ENCODE peak calls at places on chromosomes 4 and X, in eight cellular contexts. V is T-helper 1 cell; T is activated T-helper 1 cell treated with anti-CD3 and anti-CD28 coated beads, Interleukin-2, amount 50 U/mL, for 16 hours; I is HTR-8/SVneo; S is stimulated activated CD4-positive, alpha-beta T cell treated with anti-CD3 and anti-CD28 coated beads, Interleukin-4, amount 100 ng/mL, for 4 hours; A is Kasumi-1; X is AG04449; M is ascending aorta. O is an unnamed sample.

GRCh38 chr4:30386266-30386895 is 333.8 kb upstream of the PCDH7 start:
- DNase-seq in V (no peak), T (no peak), I (no peak), S (no peak), A (no peak), X (no peak), M (no peak), O (no peak)

GRCh38 chr4:16224264-16224663 is 2.0 kb downstream of the TAPT1 start:
- DNase-seq in V (no peak), T (no peak), I (no peak), S (no peak), A (peak; percentile 31), X (no peak), M (no peak), O (no peak)

GRCh38 chr4:161655148-161655547 is 508.7 kb downstream of the FSTL5 start:
- DNase-seq in V (no peak), T (no peak), I (no peak), S (no peak), A (no peak), X (no peak), M (no peak), O (no peak)

GRCh38 chr4:90007494-90008167 is 113.0 kb downstream of the MMRN1 start:
- DNase-seq in V (no peak), T (no peak), I (no peak), S (no peak), A (no peak), X (no peak), M (no peak), O (no peak)

GRCh38 chr4:84966382-84967291 is at the start of gene WDFY3:
- DNase-seq in V (no peak), T (no peak), I (peak; percentile 72), S (no peak), A (peak; percentile 99), X (no peak), M (peak; percentile 53), O (no peak)

GRCh38 chr4:8909548-8909947 is 37.9 kb upstream of the HMX1 start:
- DNase-seq in V (no peak), T (no peak), I (no peak), S (no peak), A (no peak), X (no peak), M (no peak), O (no peak)

GRCh38 chr4:139866270-139866962 is 200.8 kb downstream of the MGST2 start:
- DNase-seq in V (no peak), T (no peak), I (no peak), S (no peak), A (no peak), X (no peak), M (no peak), O (no peak)

GRCh38 chr4:76605099-76605563 is 170.1 kb downstream of the SHROOM3 start:
- DNase-seq in V (no peak), T (no peak), I (no peak), S (no peak), A (no peak), X (no peak), M (no peak), O (no peak)

GRCh38 chr4:148391056-148391455 is 51.2 kb downstream of the NR3C2 start:
- DNase-seq in V (no peak), T (no peak), I (no peak), S (no peak), A (no peak), X (no peak), M (no peak), O (no peak)

GRCh38 chrX:24231169-24231568 is 81.6 kb downstream of the ZFX start:
- DNase-seq in V (no peak), T (no peak), I (peak; percentile 90), S (no peak), A (peak; percentile 9), X (peak; percentile 38), M (no peak), O (no peak)

GRCh38 chr4:131531087-131531486 is 1618.0 kb upstream of the PCDH10 start:
- DNase-seq in V (no peak), T (no peak), I (no peak), S (no peak), A (no peak), X (no peak), M (no peak), O (no peak)

GRCh38 chrX:34350552-34350951 is 218.4 kb upstream of the FAM47A start:
- DNase-seq in V (no peak), T (no peak), I (no peak), S (no peak), A (no peak), X (no peak), M (no peak), O (no peak)

GRCh38 chr4:111404673-111405072 is 740.6 kb upstream of the FAM241A start:
- DNase-seq in V (no peak), T (no peak), I (no peak), S (no peak), A (no peak), X (no peak), M (no peak), O (no peak)

GRCh38 chr4:25969374-25969773 is 55.4 kb downstream of the SMIM20 start:
- DNase-seq in V (no peak), T (no peak), I (no peak), S (no peak), A (no peak), X (no peak), M (no peak), O (no peak)